ENCODE peak calls at places on chromosomes 4 and X, in six cellular contexts. O is heart right ventricle; G is pancreas; J is cardiac muscle cell; F is tibial artery; I is CD4-positive, alpha-beta memory T cell. W is an unnamed sample.

GRCh38 chr4:168501407-168501806 is 4.6 kb downstream of the PALLD start:
- DNase-seq in G (peak), O (no peak), I (no peak), F (no peak), J (no peak), W (no peak)

GRCh38 chr4:163191999-163192398 is 25.3 kb upstream of the NAF1 start:
- DNase-seq in F (no peak), O (no peak), G (no peak), I (no peak), J (no peak), W (peak)

GRCh38 chrX:101429934-101430333 is 21.9 kb downstream of the HNRNPH2 start:
- DNase-seq in G (no peak), I (no peak), F (no peak), O (no peak), J (no peak), W (no peak)

GRCh38 chr4:54277691-54278090 is 48.6 kb downstream of the PDGFRA start:
- DNase-seq in J (no peak), G (peak), F (peak), O (no peak), I (no peak), W (no peak)

GRCh38 chr4:526971-527460 is 28.0 kb downstream of the PIGG start:
- DNase-seq in O (no peak), I (no peak), G (no peak), F (no peak), J (no peak), W (no peak)

GRCh38 chr4:53186714-53187358 is 179.0 kb downstream of the SCFD2 start:
- DNase-seq in O (no peak), F (no peak), I (no peak), G (no peak), J (no peak), W (no peak)

GRCh38 chrX:69024931-69025330 is 140.3 kb downstream of the PJA1 start:
- DNase-seq in I (no peak), J (peak), O (peak), G (peak), F (peak), W (no peak)

GRCh38 chr4:36128689-36129088 is 115.6 kb downstream of the ARAP2 start:
- DNase-seq in O (no peak), I (no peak), F (no peak), J (no peak), G (no peak), W (no peak)

GRCh38 chr4:181670506-181670905 is 572.7 kb upstream of the TENM3 start:
- DNase-seq in I (no peak), G (no peak), F (no peak), J (no peak), O (no peak), W (no peak)

GRCh38 chrX:118975831-118976598 is 1.6 kb downstream of the LONRF3 start:
- DNase-seq in F (peak), G (peak), I (peak), O (peak), J (peak), W (no peak)

GRCh38 chrX:120253784-120254183 is 3.2 kb downstream of the ZBTB33 start:
- DNase-seq in G (no peak), I (no peak), F (no peak), O (no peak), J (no peak), W (no peak)

GRCh38 chr4:145635117-145635516 is 15.9 kb downstream of the MMAA start:
- DNase-seq in J (no peak), F (no peak), O (no peak), I (no peak), G (no peak), W (peak)

GRCh38 chr4:87410157-87410556 is 12.2 kb upstream of the NUDT9 start:
- DNase-seq in O (no peak), I (no peak), J (no peak), F (no peak), G (no peak), W (no peak)

GRCh38 chrX:41245641-41246040 is 88.3 kb upstream of the DDX3X start:
- DNase-seq in F (no peak), O (no peak), I (no peak), J (no peak), G (no peak), W (no peak)

GRCh38 chrX:39689374-39690104 is 408.2 kb downstream of the BCOR start:
- DNase-seq in O (no peak), I (no peak), F (no peak), J (peak), G (no peak), W (no peak)

GRCh38 chr4:136750898-136751297 is 781.4 kb downstream of the PCDH18 start:
- DNase-seq in O (no peak), J (no peak), G (no peak), F (no peak), I (no peak), W (no peak)

GRCh38 chrX:148381603-148382002 is 118.8 kb upstream of the AFF2 start:
- DNase-seq in I (peak), J (no peak), F (no peak), G (no peak), O (no peak), W (peak)

GRCh38 chr4:169530048-169530447 is 82.3 kb downstream of the NEK1 start:
- DNase-seq in J (no peak), I (no peak), G (no peak), O (no peak), F (no peak), W (no peak)

GRCh38 chr4:155353923-155354540 is 22.7 kb downstream of the MAP9 start:
- DNase-seq in G (peak), I (no peak), J (peak), F (peak), O (peak), W (peak)

GRCh38 chrX:1384738-1385250 is 7.1 kb downstream of the SLC25A6 start:
- DNase-seq in F (no peak), I (no peak), J (no peak), O (no peak), G (peak), W (no peak)

DNA sequence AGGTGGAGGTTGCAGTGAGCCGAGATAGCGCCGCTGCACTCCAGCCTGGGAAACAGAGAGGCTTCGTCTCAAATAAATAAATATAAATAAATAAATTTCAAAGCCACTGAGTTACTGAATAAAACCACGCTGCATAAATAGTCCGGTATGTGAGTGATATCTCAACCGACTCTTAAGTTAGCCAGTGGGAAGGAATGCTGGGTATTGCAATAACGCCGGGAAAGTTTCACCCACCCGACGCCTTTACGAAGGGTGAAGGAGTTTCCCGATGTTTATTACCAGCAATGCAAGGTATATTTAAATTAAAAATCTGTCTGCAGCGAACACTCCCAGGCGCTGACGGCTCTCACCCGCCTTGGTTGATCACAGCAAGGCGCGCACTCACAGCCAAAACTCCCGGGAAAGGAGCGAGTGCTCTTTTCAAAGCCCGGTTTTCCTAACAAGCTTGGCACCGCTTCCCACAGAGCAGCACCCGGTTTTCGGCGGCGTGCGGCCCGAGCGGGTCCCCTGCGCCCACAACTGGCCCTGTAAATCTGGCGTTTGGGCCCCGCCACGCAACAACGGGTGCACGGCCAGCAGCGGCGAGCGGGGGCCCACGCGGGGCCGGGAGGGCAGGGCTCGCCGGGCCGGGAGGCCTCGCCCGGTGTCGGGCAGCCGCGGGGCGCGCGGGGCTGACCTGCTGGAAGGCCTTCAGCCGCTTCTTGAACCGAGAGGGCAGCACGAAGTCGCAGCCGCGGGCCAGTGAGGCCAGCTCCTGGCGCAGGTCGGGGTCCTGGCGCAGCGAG is 13.7 kb downstream of the PPP2R3B start:
- DNase-seq in G (no peak), O (no peak), I (no peak), F (no peak), J (peak), W (no peak)
- H3K4me3 ChIP-seq in G (no peak), O (peak), I (no peak), F (peak), J (peak), W (no peak)

GRCh38 chrX:57227691-57228090 is 58.8 kb upstream of the FAAH2 start:
- DNase-seq in F (no peak), J (no peak), G (no peak), O (no peak), I (no peak), W (no peak)
- H3K4me3 ChIP-seq in F (no peak), J (no peak), G (no peak), O (no peak), I (no peak), W (no peak)

GRCh38 chr4:5120468-5120867 is 69.2 kb downstream of the STK32B start:
- DNase-seq in I (no peak), G (no peak), J (no peak), F (no peak), O (no peak), W (no peak)
- H3K4me3 ChIP-seq in I (no peak), G (no peak), J (no peak), F (no peak), O (no peak), W (no peak)

DNA sequence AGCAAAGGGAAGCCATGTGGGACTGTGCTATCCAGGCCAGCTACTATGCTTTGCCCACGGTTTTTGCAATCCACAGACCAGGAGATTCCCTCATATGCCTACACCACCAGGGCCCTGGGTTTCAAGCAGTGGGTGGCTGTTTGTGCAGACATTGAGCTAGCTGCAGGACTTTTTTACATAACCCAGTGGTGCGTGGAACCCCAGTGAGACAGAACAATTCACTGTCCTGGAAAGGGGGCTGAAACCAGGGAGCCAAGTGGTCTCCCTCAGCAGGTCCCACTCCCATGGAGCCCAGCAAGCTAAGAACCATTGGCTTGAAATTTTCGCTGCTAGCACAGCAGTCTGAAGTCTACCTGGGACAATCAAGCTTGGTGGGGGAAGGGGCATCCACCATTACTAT is 959.9 kb downstream of the FSTL5 start:
- DNase-seq in G (no peak), F (no peak), O (no peak), J (no peak), I (no peak), W (no peak)
- H3K4me3 ChIP-seq in G (no peak), F (no peak), O (no peak), J (no peak), I (no peak), W (no peak)

DNA sequence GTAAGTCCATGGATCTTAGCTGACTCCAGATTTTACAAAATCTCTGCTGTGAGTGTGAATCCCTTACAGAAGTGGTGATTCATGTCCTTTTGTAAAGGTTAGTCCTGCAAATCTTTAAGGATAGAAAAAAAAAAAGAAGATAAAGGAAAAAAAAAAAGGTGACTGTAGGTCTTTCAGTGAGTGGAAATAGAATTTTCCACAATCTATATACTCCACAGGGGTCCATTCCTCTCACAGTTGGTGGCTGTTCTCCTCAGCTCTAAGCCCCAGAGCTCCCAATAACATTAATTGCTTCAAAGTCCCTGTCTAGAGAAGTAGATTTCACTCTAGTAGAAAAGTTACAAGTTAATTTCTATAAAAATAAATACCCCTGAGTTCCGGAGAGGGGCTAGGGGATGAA is 189.1 kb downstream of the NDST4 start:
- DNase-seq in J (no peak), F (no peak), G (no peak), O (no peak), I (no peak), W (no peak)
- H3K4me3 ChIP-seq in J (no peak), F (no peak), G (no peak), O (no peak), I (no peak), W (no peak)

DNA sequence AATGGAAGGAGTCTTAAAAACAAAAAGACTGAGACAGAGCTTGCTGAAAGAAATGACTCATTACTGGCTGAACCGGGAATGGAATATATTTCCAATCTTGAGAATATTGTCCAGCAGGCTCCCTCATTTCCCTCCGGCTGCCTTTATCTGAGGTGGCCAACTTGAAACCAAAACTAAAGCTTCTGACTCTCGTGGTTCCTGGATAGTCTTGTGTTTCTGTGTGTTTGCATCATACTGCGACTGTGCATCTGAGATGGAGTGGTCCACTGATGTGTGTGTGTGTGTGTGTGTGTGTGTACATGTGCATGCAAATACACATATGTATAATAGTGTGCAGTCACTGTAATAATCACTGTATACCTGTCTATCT is 145.6 kb upstream of the SCML1 start:
- DNase-seq in O (no peak), I (no peak), G (no peak), F (peak), J (no peak), W (no peak)
- H3K4me3 ChIP-seq in O (no peak), I (no peak), G (no peak), F (peak), J (no peak), W (no peak)

GRCh38 chr4:41622816-41623215 is 84.9 kb downstream of the LIMCH1 start:
- DNase-seq in O (no peak), J (no peak), I (no peak), F (no peak), G (no peak), W (no peak)

GRCh38 chr4:41619161-41619560 is 81.2 kb downstream of the LIMCH1 start:
- DNase-seq in I (no peak), J (no peak), G (no peak), O (no peak), F (no peak), W (no peak)

GRCh38 chr4:41624765-41625164 is 86.8 kb downstream of the LIMCH1 start:
- DNase-seq in G (no peak), I (no peak), F (no peak), O (no peak), J (no peak), W (no peak)

GRCh38 chr4:41625531-41625930 is 87.6 kb downstream of the LIMCH1 start:
- DNase-seq in G (no peak), J (no peak), F (no peak), I (no peak), O (no peak), W (no peak)

DNA sequence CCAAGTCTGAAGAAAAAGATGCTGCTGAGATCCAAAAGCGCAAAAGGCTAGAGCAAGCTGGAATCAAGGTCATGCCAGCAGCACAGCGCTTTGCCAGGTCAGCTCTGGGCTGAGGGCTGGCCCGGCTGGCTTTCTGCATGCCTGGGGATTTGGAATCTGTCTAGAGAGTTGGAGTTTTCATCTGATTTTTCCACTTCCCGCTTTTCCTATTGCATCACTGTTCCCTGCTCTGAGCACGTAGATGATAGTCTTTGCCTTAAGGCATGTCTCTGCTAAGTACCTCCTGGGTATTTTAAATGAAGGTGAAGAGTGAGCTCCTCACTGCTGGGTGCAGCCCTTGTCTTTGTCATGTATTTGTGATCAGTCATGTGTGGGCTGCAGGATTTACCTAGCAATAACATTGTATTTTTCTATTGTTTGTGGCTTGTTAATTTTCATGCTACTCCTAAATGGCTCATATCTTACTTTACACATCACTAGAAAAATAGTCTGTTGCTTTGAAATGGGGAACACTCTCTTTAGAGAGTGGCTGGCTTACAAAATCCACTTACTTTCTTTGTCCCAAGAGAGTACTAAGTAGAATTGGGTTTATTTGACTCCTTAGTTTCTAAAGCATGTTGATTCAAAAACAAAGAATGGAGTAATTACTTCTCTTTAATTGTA is 82.8 kb downstream of the LIMCH1 start:
- DNase-seq in G (no peak), F (no peak), I (no peak), O (peak), J (no peak), W (no peak)
- H3K4me3 ChIP-seq in G (no peak), F (no peak), I (no peak), O (no peak), J (no peak), W (no peak)

DNA sequence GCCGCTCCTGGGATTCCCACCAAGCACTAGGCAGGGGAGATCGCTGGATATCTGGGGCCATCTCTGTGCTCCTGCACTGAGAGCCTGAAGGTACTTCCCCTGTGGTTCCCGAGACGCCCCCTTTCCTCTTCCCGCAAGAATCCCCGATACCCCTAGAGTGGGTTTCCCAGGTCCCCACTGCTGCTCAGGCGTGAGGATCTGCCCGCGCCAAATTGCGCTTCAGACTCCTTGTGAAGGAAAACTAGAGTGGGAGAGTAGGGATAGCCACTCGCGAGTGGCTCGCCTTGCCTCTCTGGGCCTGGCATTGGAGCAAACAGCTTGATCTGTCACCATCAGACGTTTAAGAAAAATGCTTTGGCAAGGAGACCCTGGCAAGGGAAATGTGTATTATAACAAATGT is 1.5 kb downstream of the IL1RAPL2 start:
- DNase-seq in J (no peak), O (no peak), G (no peak), F (no peak), I (no peak), W (no peak)
- H3K4me3 ChIP-seq in J (peak), O (peak), G (no peak), F (no peak), I (no peak), W (no peak)